ENCODE peak calls at places on chromosome 21, in four cellular contexts. B is AG04449, C is HL-60, M is BJ. S is an unnamed sample.

GRCh38 chr21:37460196-37460595 is 93.6 kb downstream of the DYRK1A start:
- DNase-seq in B (no peak), M (no peak), C (no peak), S (no peak)

GRCh38 chr21:44521301-44521927 is 18.6 kb downstream of the KRTAP10-1 start:
- DNase-seq in M (no peak), B (no peak), C (no peak), S (no peak)

GRCh38 chr21:38386967-38387366 is 111.3 kb downstream of the ERG start:
- DNase-seq in C (peak; percentile 94), M (no peak), B (no peak), S (no peak)

GRCh38 chr21:39121600-39122355 is 61.5 kb downstream of the PSMG1 start:
- DNase-seq in C (no peak), B (no peak), M (no peak), S (no peak)

GRCh38 chr21:17387030-17387617 is 125.7 kb upstream of the CXADR start:
- DNase-seq in C (peak; percentile 47), M (no peak), B (peak; percentile 3), S (peak; percentile 20)

GRCh38 chr21:30340714-30341573 is 3.5 kb upstream of the KRTAP27-1 start:
- DNase-seq in M (no peak), B (no peak), C (no peak), S (no peak)

GRCh38 chr21:39700318-39700717 is 44.7 kb upstream of the IGSF5 start:
- DNase-seq in B (no peak), M (no peak), C (no peak), S (no peak)

GRCh38 chr21:43609501-43610340 is 49.6 kb downstream of the HSF2BP start:
- DNase-seq in C (no peak), M (no peak), B (no peak), S (peak; percentile 72)

GRCh38 chr21:44842721-44843445 is 25.0 kb upstream of the SUMO3 start:
- DNase-seq in C (no peak), B (no peak), M (no peak), S (no peak)

GRCh38 chr21:44510508-44511218 is 29.3 kb downstream of the KRTAP10-1 start:
- DNase-seq in M (no peak), B (no peak), C (peak; percentile 52), S (no peak)

GRCh38 chr21:25639922-25640670 is 1.0 kb downstream of the JAM2 start:
- DNase-seq in B (no peak), M (no peak), C (no peak), S (no peak)

GRCh38 chr21:45037986-45038385 is 36.4 kb upstream of the ADARB1 start:
- DNase-seq in B (no peak), M (no peak), C (no peak), S (no peak)

GRCh38 chr21:40254540-40255455 is 387.6 kb downstream of the PCP4 start:
- DNase-seq in B (peak; percentile 24), M (peak; percentile 1), C (no peak), S (no peak)

GRCh38 chr21:38400195-38400695 is 98.0 kb downstream of the ERG start:
- DNase-seq in B (no peak), C (no peak), M (no peak), S (no peak)

GRCh38 chr21:44325386-44326271 is 13.6 kb downstream of the CFAP410 start:
- DNase-seq in M (no peak), B (no peak), C (no peak), S (no peak)

GRCh38 chr21:17454315-17455027 is 58.4 kb upstream of the CXADR start:
- DNase-seq in B (peak; percentile 49), C (peak; percentile 15), M (peak; percentile 47), S (no peak)

GRCh38 chr21:21177353-21177986 is 179.3 kb downstream of the NCAM2 start:
- DNase-seq in M (no peak), C (no peak), B (no peak), S (no peak)

GRCh38 chr21:39077816-39078215 is 105.4 kb downstream of the PSMG1 start:
- DNase-seq in M (peak; percentile 37), B (no peak), C (peak; percentile 30), S (no peak)

GRCh38 chr21:39029086-39029772 is 154.0 kb downstream of the PSMG1 start:
- DNase-seq in M (peak; percentile 41), B (peak; percentile 45), C (no peak), S (no peak)

GRCh38 chr21:43890042-43890441 is 25.0 kb downstream of the AGPAT3 start:
- DNase-seq in B (no peak), C (no peak), M (no peak), S (no peak)

GRCh38 chr21:37452222-37452621 is 85.6 kb downstream of the DYRK1A start:
- DNase-seq in M (peak; percentile 50), B (peak; percentile 87), C (no peak), S (peak; percentile 68)

GRCh38 chr21:16279658-16280581 is 550.1 kb downstream of the USP25 start:
- DNase-seq in B (peak; percentile 10), C (no peak), M (peak; percentile 8), S (peak; percentile 23)

GRCh38 chr21:35838350-35838749 is 222.0 kb downstream of the SETD4 start:
- DNase-seq in M (no peak), B (no peak), C (no peak), S (no peak)
- TF ChIP-seq CTCF in M (no peak), B (no peak), C (no peak), S (no peak)

GRCh38 chr21:34513109-34513675 is 1.2 kb upstream of the KCNE1 start:
- DNase-seq in M (no peak), B (no peak), C (peak; percentile 74), S (no peak)

GRCh38 chr21:34511154-34511553 is 856 bp downstream of the KCNE1 start:
- DNase-seq in M (no peak), B (no peak), C (no peak), S (no peak)

GRCh38 chr21:34510148-34511142 is 1.6 kb downstream of the KCNE1 start:
- DNase-seq in M (no peak), B (no peak), C (peak; percentile 87), S (no peak)

GRCh38 chr21:34514576-34515135 is 2.6 kb upstream of the KCNE1 start:
- DNase-seq in B (no peak), C (no peak), M (no peak), S (no peak)

GRCh38 chr21:34511787-34512451 is at the start of gene KCNE1:
- DNase-seq in B (no peak), C (peak; percentile 94), M (no peak), S (no peak)
- TF ChIP-seq CTCF in B (no peak), C (no peak), M (no peak), S (no peak)

GRCh38 chr21:46041183-46041582 is 56.7 kb upstream of the COL6A2 start:
- DNase-seq in B (no peak), M (no peak), C (no peak), S (no peak)
- TF ChIP-seq CTCF in B (no peak), M (no peak), C (no peak), S (no peak)

GRCh38 chr21:32580949-32581348 is 4.4 kb downstream of the TCP10L start:
- DNase-seq in B (no peak), C (no peak), M (no peak), S (no peak)
- TF ChIP-seq CTCF in B (no peak), C (no peak), M (no peak), S (no peak)

DNA sequence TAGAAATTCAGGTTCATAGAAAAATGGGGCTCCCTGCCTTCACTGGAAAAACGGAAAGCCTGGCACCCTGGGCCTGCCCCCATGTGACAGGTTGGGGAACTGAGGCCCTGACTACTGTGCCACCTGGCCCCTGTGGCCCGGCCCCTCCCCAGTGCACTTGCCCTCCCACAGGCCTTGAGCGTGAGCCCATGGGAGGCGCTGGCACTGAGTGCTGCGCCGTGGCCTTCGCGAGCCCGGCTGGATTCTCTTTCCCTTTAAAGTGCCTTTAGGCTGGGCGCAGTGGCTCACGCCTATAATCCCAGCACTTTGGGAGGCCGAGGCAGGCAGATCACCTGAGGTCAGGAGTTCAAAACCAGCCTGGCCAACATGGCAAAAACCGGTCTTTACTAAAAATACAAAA is 45.7 kb downstream of the SLC37A1 start:
- DNase-seq in B (no peak), M (no peak), C (no peak), S (no peak)
- TF ChIP-seq CTCF in B (no peak), M (no peak), C (no peak), S (no peak)

DNA sequence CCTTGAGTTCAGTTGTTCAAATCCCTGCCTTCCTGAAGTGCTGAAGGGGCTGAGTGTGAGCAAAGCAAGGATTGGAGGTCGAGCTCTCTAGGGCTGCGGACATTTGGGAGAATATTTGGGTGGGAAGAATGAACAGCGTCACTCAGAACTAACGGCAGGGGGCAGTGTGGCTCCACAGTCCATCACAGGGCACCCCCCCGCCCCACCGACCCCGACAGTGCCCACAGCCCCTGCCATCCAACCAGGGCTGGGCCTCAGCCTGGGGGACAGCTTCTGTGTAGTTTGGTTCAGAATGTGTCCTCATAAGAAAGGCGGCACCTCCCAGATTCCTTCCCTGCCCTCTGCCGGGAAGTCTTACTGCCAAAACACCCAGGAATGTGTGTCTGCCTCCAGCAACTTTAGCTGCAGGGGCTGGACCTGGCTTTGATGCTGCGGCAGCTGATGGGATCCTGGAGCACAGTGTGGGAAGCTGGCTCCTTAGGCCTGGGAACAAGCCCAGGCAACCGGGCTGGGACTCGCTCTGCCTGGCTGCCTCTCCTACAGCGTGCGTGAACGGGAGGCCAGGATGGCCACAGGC is 104.8 kb upstream of the TMPRSS2 start:
- DNase-seq in M (peak; percentile 97), B (peak; percentile 97), C (no peak), S (peak; percentile 56)
- TF ChIP-seq CTCF in M (peak; percentile 75), B (peak; percentile 76), C (peak; percentile 21), S (peak; percentile 70)

DNA sequence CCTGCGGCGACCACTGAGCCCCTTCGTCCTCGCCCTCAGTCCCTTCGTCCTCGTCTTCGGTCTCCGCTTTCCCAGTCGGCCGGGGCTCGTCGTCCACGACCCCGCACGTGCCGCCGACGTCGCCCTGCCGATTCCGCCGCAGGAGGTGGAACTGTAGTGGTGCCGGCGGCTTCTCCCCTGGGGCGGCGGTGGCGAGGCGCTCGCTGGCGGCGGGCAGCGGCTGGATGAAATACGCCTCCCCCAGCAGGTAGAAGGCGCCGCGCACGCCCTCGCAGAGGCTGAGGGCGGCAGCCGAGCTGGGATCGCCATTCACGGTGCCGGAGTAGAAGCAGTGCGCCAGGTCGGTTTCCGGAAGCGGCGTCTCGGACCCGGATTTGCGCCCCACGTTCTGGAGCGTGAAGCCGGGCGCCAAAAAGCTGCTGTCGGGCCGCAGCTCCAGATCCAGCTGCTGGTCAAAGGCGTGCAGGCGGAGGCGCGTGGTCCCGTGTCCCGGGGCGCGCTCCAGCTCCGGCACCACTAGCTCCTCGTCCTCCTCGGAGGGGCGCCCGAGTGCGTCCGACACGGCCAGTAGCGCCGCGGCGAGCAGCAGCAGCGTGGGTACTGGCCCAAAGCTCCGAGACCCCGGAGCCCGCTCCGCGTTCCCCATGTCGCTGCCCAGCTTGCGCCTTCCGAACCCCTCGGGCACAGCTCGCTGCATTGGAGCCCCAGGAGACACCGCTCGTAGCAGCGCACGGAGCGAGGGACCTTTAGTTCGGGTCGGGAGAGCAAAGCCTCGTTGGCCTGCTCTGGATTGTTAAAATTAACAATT is 747 bp downstream of the ADAMTS1 start:
- DNase-seq in M (no peak), B (no peak), C (peak; percentile 14), S (no peak)
- TF ChIP-seq CTCF in M (peak; percentile 5), B (peak; percentile 41), C (no peak), S (peak; percentile 19)